ENCODE peak calls at places on chromosomes 6 and 20, in six cellular contexts. C is hepatocyte, D is HFFc6, V is osteoblast, E is A549, B is left lung. R is an unnamed sample.

GRCh38 chr6:12060780-12061619 is 48.9 kb downstream of the HIVEP1 start:
- DNase-seq in C (peak; percentile 37), D (no peak), V (no peak), E (peak; percentile 74), B (peak; percentile 86), R (peak; percentile 46)

GRCh38 chr6:3697609-3698008 is 53.9 kb downstream of the PXDC1 start:
- DNase-seq in C (peak; percentile 26), D (peak; percentile 86), V (peak; percentile 94), E (no peak), B (no peak), R (no peak)

GRCh38 chr6:89495961-89496535 is 63.1 kb downstream of the ANKRD6 start:
- DNase-seq in C (no peak), D (no peak), V (no peak), E (no peak), B (no peak), R (peak; percentile 34)

GRCh38 chr6:152941746-152942145 is 41.1 kb downstream of the FBXO5 start:
- DNase-seq in C (no peak), D (peak; percentile 6), V (no peak), E (no peak), B (no peak), R (no peak)

GRCh38 chr20:9177278-9177677 is 108.4 kb downstream of the PLCB4 start:
- DNase-seq in C (no peak), D (no peak), V (no peak), E (peak; percentile 35), B (no peak), R (no peak)

GRCh38 chr20:25270829-25271251 is 23.0 kb downstream of the PYGB start:
- DNase-seq in C (no peak), D (no peak), V (peak; percentile 56), E (no peak), B (no peak), R (no peak)

GRCh38 chr6:17928514-17929430 is 58.7 kb downstream of the KIF13A start:
- DNase-seq in C (no peak), D (peak; percentile 62), V (peak; percentile 63), E (no peak), B (no peak), R (no peak)

GRCh38 chr6:161684721-161685120 is 410.9 kb upstream of the AGPAT4 start:
- DNase-seq in C (no peak), D (no peak), V (no peak), E (no peak), B (no peak), R (no peak)

GRCh38 chr6:6654599-6655575 is 66.4 kb downstream of the LY86 start:
- DNase-seq in C (no peak), D (no peak), V (no peak), E (no peak), B (no peak), R (no peak)

GRCh38 chr6:115358616-115359015 is 702.1 kb downstream of the FRK start:
- DNase-seq in C (no peak), D (no peak), V (no peak), E (no peak), B (no peak), R (no peak)

GRCh38 chr6:1065986-1066385 is 245.9 kb upstream of the FOXQ1 start:
- DNase-seq in C (no peak), D (no peak), V (no peak), E (no peak), B (no peak), R (no peak)

GRCh38 chr6:31037169-31037568 is 26.9 kb downstream of the MUC22 start:
- DNase-seq in C (no peak), D (no peak), V (no peak), E (no peak), B (no peak), R (no peak)

GRCh38 chr20:41249371-41249770 is 68.2 kb downstream of the ZHX3 start:
- DNase-seq in C (peak; percentile 60), D (peak; percentile 82), V (peak; percentile 84), E (peak; percentile 18), B (no peak), R (no peak)
- TF ChIP-seq CTCF in C (no peak), D (no peak), V (no peak), E (no peak), B (no peak), R (no peak)

GRCh38 chr6:29792123-29793035 is 35.2 kb upstream of the HLA-G start:
- DNase-seq in C (peak; percentile 59), D (no peak), V (peak; percentile 81), E (no peak), B (peak; percentile 93), R (peak; percentile 49)
- TF ChIP-seq CTCF in C (peak; percentile 47), D (peak; percentile 62), V (peak; percentile 41), E (peak; percentile 21), B (peak; percentile 53), R (no peak)

GRCh38 chr20:57622579-57623381 is 2.6 kb upstream of the ZBP1 start:
- DNase-seq in C (peak; percentile 76), D (peak; percentile 39), V (no peak), E (peak; percentile 91), B (peak; percentile 90), R (peak; percentile 63)
- TF ChIP-seq CTCF in C (peak; percentile 60), D (peak; percentile 91), V (peak; percentile 55), E (peak; percentile 87), B (peak; percentile 82), R (peak; percentile 88)

GRCh38 chr6:45480697-45481415 is 103.1 kb upstream of the SUPT3H start:
- DNase-seq in C (no peak), D (no peak), V (no peak), E (no peak), B (no peak), R (no peak)

GRCh38 chr6:45478235-45478634 is 100.5 kb upstream of the SUPT3H start:
- DNase-seq in C (no peak), D (peak; percentile 63), V (no peak), E (no peak), B (no peak), R (no peak)

GRCh38 chr6:45477785-45478184 is 100.1 kb upstream of the SUPT3H start:
- DNase-seq in C (no peak), D (no peak), V (no peak), E (no peak), B (no peak), R (no peak)

GRCh38 chr6:45477278-45477677 is 99.5 kb upstream of the SUPT3H start:
- DNase-seq in C (no peak), D (no peak), V (no peak), E (no peak), B (no peak), R (no peak)

DNA sequence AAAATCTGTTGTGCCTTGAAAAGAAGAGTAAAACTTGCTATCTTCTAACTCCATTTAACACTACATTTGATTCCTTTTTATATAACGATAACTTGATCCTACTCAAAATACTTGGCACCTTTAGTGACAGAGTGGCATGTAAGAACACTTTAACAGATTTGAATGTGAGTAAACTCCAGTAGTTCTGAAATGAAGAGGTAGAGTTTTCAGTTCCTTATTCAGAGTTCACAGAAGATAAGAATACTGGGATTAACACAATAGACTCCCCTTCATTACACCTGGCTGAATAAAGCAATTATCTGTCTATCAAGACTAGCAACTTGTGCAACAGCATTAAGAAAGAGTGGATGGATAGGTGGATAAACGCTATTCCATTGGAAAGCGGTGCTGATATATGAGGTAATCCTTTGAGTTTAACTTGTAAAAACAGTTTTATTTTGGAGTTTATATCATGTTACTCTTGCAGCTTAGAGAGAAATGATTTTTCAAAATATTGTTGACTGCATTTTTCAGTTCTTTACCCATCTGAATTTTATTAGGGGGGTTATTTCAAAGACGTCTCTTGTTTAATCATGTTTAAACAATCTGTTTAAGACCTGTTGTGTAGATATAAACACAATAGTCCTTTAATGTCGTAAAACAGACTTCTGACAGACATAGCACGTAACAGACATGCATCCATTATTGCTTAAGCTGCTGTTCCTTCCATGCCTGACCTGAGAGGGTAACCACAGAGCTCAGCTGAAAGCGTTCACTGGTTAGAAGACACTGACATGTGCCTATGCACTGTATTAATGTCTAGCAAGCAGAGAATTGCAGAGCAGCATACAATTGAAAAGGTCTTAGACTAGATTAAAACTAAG is 102.3 kb upstream of the SUPT3H start:
- DNase-seq in C (peak; percentile 8), D (peak; percentile 28), V (no peak), E (no peak), B (no peak), R (no peak)
- TF ChIP-seq CTCF in C (no peak), D (no peak), V (no peak), E (no peak), B (no peak), R (no peak)

GRCh38 chr20:45229264-45230056 is 8.3 kb downstream of the SEMG2 start:
- DNase-seq in C (peak; percentile 46), D (no peak), V (no peak), E (peak; percentile 54), B (peak; percentile 92), R (peak; percentile 17)
- TF ChIP-seq CTCF in C (peak; percentile 36), D (peak; percentile 77), V (peak; percentile 50), E (peak; percentile 35), B (peak; percentile 60), R (peak; percentile 54)

GRCh38 chr6:139109558-139109957 is 25.3 kb upstream of the HECA start:
- DNase-seq in C (peak; percentile 41), D (peak; percentile 24), V (no peak), E (peak; percentile 46), B (no peak), R (peak; percentile 29)
- TF ChIP-seq CTCF in C (peak; percentile 33), D (peak; percentile 63), V (peak; percentile 42), E (no peak), B (no peak), R (no peak)

R was measured in endothelial cell.